ENCODE peak calls at places on chromosome 16, in five cellular contexts. One of them, this sample, is unnamed.
A peak's percentile ranks its signal among the peaks of the same experiment; 100 is the strongest.

GRCh38 chr16:22092143-22092933 is at the start of gene VWA3A:
- DNase-seq in progenitor cell of endocrine pancreas: no peak
- DNase-seq in Daoy: peak; percentile 11
- DNase-seq in T-helper 1 cell: no peak
- DNase-seq in cardiac fibroblast: peak; percentile 56
- DNase-seq in this sample: peak; percentile 47

GRCh38 chr16:11743308-11744074 is 834 bp upstream of the TXNDC11 start:
- DNase-seq in cardiac fibroblast: peak; percentile 88
- DNase-seq in Daoy: peak; percentile 23
- DNase-seq in progenitor cell of endocrine pancreas: no peak
- DNase-seq in T-helper 1 cell: peak; percentile 15
- DNase-seq in this sample: peak; percentile 26

GRCh38 chr16:70568601-70569217 is 45.1 kb downstream of the SF3B3 start:
- DNase-seq in progenitor cell of endocrine pancreas: no peak
- DNase-seq in T-helper 1 cell: no peak
- DNase-seq in cardiac fibroblast: no peak
- DNase-seq in Daoy: no peak
- DNase-seq in this sample: no peak

GRCh38 chr16:4981473-4981872 is 23.3 kb downstream of the SEC14L5 start:
- DNase-seq in progenitor cell of endocrine pancreas: no peak
- DNase-seq in cardiac fibroblast: no peak
- DNase-seq in Daoy: no peak
- DNase-seq in T-helper 1 cell: no peak
- DNase-seq in this sample: no peak

GRCh38 chr16:73026754-73027654 is 20.9 kb downstream of the ZFHX3 start:
- DNase-seq in cardiac fibroblast: peak; percentile 34
- DNase-seq in T-helper 1 cell: no peak
- DNase-seq in progenitor cell of endocrine pancreas: no peak
- DNase-seq in Daoy: no peak
- DNase-seq in this sample: no peak

GRCh38 chr16:47013172-47013571 is 39.7 kb upstream of the DNAJA2 start:
- DNase-seq in progenitor cell of endocrine pancreas: no peak
- DNase-seq in T-helper 1 cell: no peak
- DNase-seq in Daoy: no peak
- DNase-seq in cardiac fibroblast: no peak
- DNase-seq in this sample: no peak

GRCh38 chr16:49929606-49930005 is 73.7 kb upstream of the ZNF423 start:
- DNase-seq in Daoy: no peak
- DNase-seq in cardiac fibroblast: no peak
- DNase-seq in progenitor cell of endocrine pancreas: no peak
- DNase-seq in T-helper 1 cell: no peak
- DNase-seq in this sample: no peak

GRCh38 chr16:28317040-28317880 is 24.9 kb downstream of the SBK1 start:
- DNase-seq in cardiac fibroblast: peak; percentile 45
- DNase-seq in Daoy: peak; percentile 63
- DNase-seq in T-helper 1 cell: peak; percentile 67
- DNase-seq in progenitor cell of endocrine pancreas: peak; percentile 47
- DNase-seq in this sample: peak; percentile 44

GRCh38 chr16:24955975-24956731 is 59.0 kb downstream of the ARHGAP17 start:
- DNase-seq in cardiac fibroblast: no peak
- DNase-seq in T-helper 1 cell: no peak
- DNase-seq in progenitor cell of endocrine pancreas: no peak
- DNase-seq in Daoy: no peak
- DNase-seq in this sample: no peak

GRCh38 chr16:8761078-8761477 is 36.4 kb downstream of the TMEM186 start:
- DNase-seq in progenitor cell of endocrine pancreas: no peak
- DNase-seq in T-helper 1 cell: no peak
- DNase-seq in Daoy: no peak
- DNase-seq in cardiac fibroblast: no peak
- DNase-seq in this sample: no peak

GRCh38 chr16:83187404-83187803 is 560.6 kb downstream of the CDH13 start:
- DNase-seq in Daoy: peak; percentile 79
- DNase-seq in T-helper 1 cell: no peak
- DNase-seq in cardiac fibroblast: peak; percentile 75
- DNase-seq in progenitor cell of endocrine pancreas: no peak
- DNase-seq in this sample: peak; percentile 53

GRCh38 chr16:73368715-73369114 is 320.8 kb upstream of the ZFHX3 start:
- DNase-seq in progenitor cell of endocrine pancreas: no peak
- DNase-seq in T-helper 1 cell: no peak
- DNase-seq in cardiac fibroblast: no peak
- DNase-seq in Daoy: no peak
- DNase-seq in this sample: no peak

GRCh38 chr16:47644661-47645060 is 183.5 kb downstream of the PHKB start:
- DNase-seq in T-helper 1 cell: no peak
- DNase-seq in Daoy: no peak
- DNase-seq in progenitor cell of endocrine pancreas: no peak
- DNase-seq in cardiac fibroblast: peak; percentile 49
- DNase-seq in this sample: no peak

GRCh38 chr16:47699090-47699489 is 238.0 kb downstream of the PHKB start:
- DNase-seq in progenitor cell of endocrine pancreas: no peak
- DNase-seq in T-helper 1 cell: no peak
- DNase-seq in Daoy: no peak
- DNase-seq in cardiac fibroblast: peak; percentile 18
- DNase-seq in this sample: no peak

This sample was measured in endothelial cell of umbilical vein.